ENCODE peak calls at places on chromosomes 5 and 9, in four cellular contexts. O is activated naive CD4-positive, alpha-beta T cell; F is fibroblast of mammary gland; Y is naive thymus-derived CD8-positive, alpha-beta T cell. W is an unnamed sample.

GRCh38 chr5:38329132-38329715 is 70.9 kb downstream of the EGFLAM start:
- DNase-seq in O (no peak), F (peak), Y (no peak), W (no peak)

GRCh38 chr9:137828527-137829259 is 48.9 kb upstream of the CACNA1B start:
- DNase-seq in O (no peak), F (peak), Y (no peak), W (peak)

GRCh38 chr9:25716220-25716872 is 38.1 kb upstream of the TUSC1 start:
- DNase-seq in O (no peak), F (peak), Y (no peak), W (peak)

GRCh38 chr5:151240891-151241290 is 12.1 kb upstream of the GM2A start:
- DNase-seq in O (no peak), F (no peak), Y (no peak), W (no peak)

GRCh38 chr5:130805601-130806000 is 359.5 kb downstream of the HINT1 start:
- DNase-seq in O (no peak), F (no peak), Y (no peak), W (no peak)

GRCh38 chr9:16352791-16353401 is 517.6 kb downstream of the BNC2 start:
- DNase-seq in O (no peak), F (peak), Y (no peak), W (no peak)

GRCh38 chr5:145637396-145637795 is 197.7 kb downstream of the PRELID2 start:
- DNase-seq in O (no peak), F (peak), Y (no peak), W (no peak)

GRCh38 chr9:111983484-111983908 is 86.9 kb downstream of the UGCG start:
- DNase-seq in O (no peak), F (no peak), Y (no peak), W (no peak)

GRCh38 chr9:132121021-132121420 is 40.8 kb upstream of the NTNG2 start:
- DNase-seq in O (no peak), F (no peak), Y (no peak), W (no peak)

GRCh38 chr5:32942225-32942989 is 231.3 kb downstream of the NPR3 start:
- DNase-seq in O (no peak), F (peak), Y (no peak), W (no peak)

GRCh38 chr5:44646016-44646415 is 162.7 kb upstream of the MRPS30 start:
- DNase-seq in O (no peak), F (no peak), Y (no peak), W (no peak)

GRCh38 chr9:16387382-16387781 is 483.1 kb downstream of the BNC2 start:
- DNase-seq in O (no peak), F (peak), Y (no peak), W (no peak)

GRCh38 chr5:10555134-10555733 is 8.6 kb upstream of the ANKRD33B start:
- DNase-seq in O (no peak), F (peak), Y (no peak), W (peak)

GRCh38 chr9:136964171-136964689 is 12.2 kb downstream of the LCN12 start:
- DNase-seq in O (no peak), F (no peak), Y (no peak), W (no peak)

GRCh38 chr5:28750236-28750635 is 1711.8 kb upstream of the CDH9 start:
- DNase-seq in O (no peak), F (peak), Y (no peak), W (no peak)

GRCh38 chr5:124544366-124545055 is 201.9 kb downstream of the ZNF608 start:
- DNase-seq in O (no peak), F (peak), Y (no peak), W (no peak)

GRCh38 chr5:2914991-2915484 is 163.6 kb upstream of the IRX2 start:
- DNase-seq in O (no peak), F (no peak), Y (no peak), W (no peak)

GRCh38 chr5:73365301-73365853 is 83.2 kb downstream of the FOXD1 start:
- DNase-seq in O (no peak), F (peak), Y (no peak), W (no peak)

GRCh38 chr9:19998153-19998552 is 209.3 kb upstream of the SLC24A2 start:
- DNase-seq in O (no peak), F (peak), Y (no peak), W (no peak)

GRCh38 chr9:130276121-130276520 is 10.6 kb downstream of the HMCN2 start:
- DNase-seq in O (no peak), F (peak), Y (no peak), W (no peak)

GRCh38 chr5:43642428-43642827 is 39.4 kb downstream of the NNT start:
- DNase-seq in O (no peak), F (no peak), Y (no peak), W (no peak)

GRCh38 chr5:117594165-117594564 is 1019.5 kb upstream of the SEMA6A start:
- DNase-seq in O (no peak), F (peak), Y (no peak), W (no peak)

GRCh38 chr5:36373527-36374086 is 71.9 kb upstream of the RANBP3L start:
- DNase-seq in O (no peak), F (peak), Y (no peak), W (no peak)

GRCh38 chr5:26192496-26192895 is 845.9 kb downstream of the CDH9 start:
- DNase-seq in O (no peak), F (no peak), Y (no peak), W (no peak)

GRCh38 chr5:166188482-166188881 is 2103.0 kb upstream of the WWC1 start:
- DNase-seq in O (no peak), F (no peak), Y (no peak), W (no peak)

GRCh38 chr5:17235736-17236330 is 18.4 kb downstream of the BASP1 start:
- DNase-seq in O (no peak), F (peak), Y (no peak), W (no peak)

GRCh38 chr9:107707915-107708441 is 218.4 kb upstream of the KLF4 start:
- DNase-seq in O (no peak), F (peak), Y (no peak), W (no peak)

GRCh38 chr5:146796911-146797310 is 81.6 kb downstream of the PPP2R2B start:
- DNase-seq in O (no peak), F (no peak), Y (no peak), W (no peak)

GRCh38 chr5:40447438-40447837 is 232.3 kb upstream of the PTGER4 start:
- DNase-seq in O (no peak), F (peak), Y (no peak), W (no peak)

GRCh38 chr9:2923810-2924768 is 80.2 kb upstream of the PUM3 start:
- DNase-seq in O (no peak), F (no peak), Y (no peak), W (no peak)

GRCh38 chr5:73983661-73984060 is 357.7 kb downstream of the ARHGEF28 start:
- DNase-seq in O (no peak), F (no peak), Y (no peak), W (no peak)

GRCh38 chr5:56142620-56143431 is 90.3 kb downstream of the ANKRD55 start:
- DNase-seq in O (no peak), F (no peak), Y (no peak), W (no peak)

GRCh38 chr5:179960204-179960831 is 52.6 kb upstream of the TBC1D9B start:
- DNase-seq in O (no peak), F (no peak), Y (no peak), W (no peak)

GRCh38 chr9:88322906-88323566 is 65.2 kb upstream of the SPIN1 start:
- DNase-seq in O (peak), F (no peak), Y (peak), W (no peak)

GRCh38 chr9:114426046-114426948 is 38.5 kb upstream of the AKNA start:
- DNase-seq in O (no peak), F (no peak), Y (no peak), W (no peak)

GRCh38 chr5:86463339-86463738 is 154.4 kb upstream of the COX7C start:
- DNase-seq in O (no peak), F (no peak), Y (no peak), W (no peak)

GRCh38 chr5:20286512-20286911 is 298.5 kb upstream of the CDH18 start:
- DNase-seq in O (no peak), F (peak), Y (no peak), W (no peak)

GRCh38 chr9:125407974-125408900 is 146.6 kb downstream of the GAPVD1 start:
- DNase-seq in O (peak), F (peak), Y (peak), W (peak)

W was measured in mesothelial cell of epicardium.